ENCODE peak calls at places on chromosome 18, in nine cellular contexts. H is brain microvascular endothelial cell, X is neural progenitor cell, R is PC-3, A is WERI-Rb-1, O is astrocyte, V is HCT116, N is lung, U is Peyer's patch. E is an unnamed sample.

GRCh38 chr18:11997466-11997865 is 16.2 kb downstream of the IMPA2 start:
- DNase-seq in H (no peak), X (no peak), R (no peak), A (no peak), O (no peak), V (no peak), N (no peak), U (no peak), E (no peak)

GRCh38 chr18:78605255-78605654 is 374.4 kb upstream of the SALL3 start:
- DNase-seq in H (no peak), X (no peak), R (no peak), A (no peak), O (no peak), V (no peak), N (no peak), U (no peak), E (no peak)

GRCh38 chr18:34212511-34212910 is 12.2 kb downstream of the NOL4 start:
- DNase-seq in H (no peak), X (no peak), R (no peak), A (no peak), O (no peak), V (no peak), N (no peak), U (no peak), E (no peak)

GRCh38 chr18:28512357-28512756 is 335.4 kb upstream of the CDH2 start:
- DNase-seq in H (no peak), X (no peak), R (no peak), A (no peak), O (no peak), V (no peak), N (no peak), U (no peak), E (no peak)

GRCh38 chr18:13235981-13236380 is 17.4 kb downstream of the LDLRAD4 start:
- DNase-seq in H (no peak), X (no peak), R (no peak), A (no peak), O (no peak), V (no peak), N (no peak), U (no peak), E (no peak)

GRCh38 chr18:73043231-73044000 is 175.6 kb upstream of the NETO1 start:
- DNase-seq in H (no peak), X (no peak), R (no peak), A (peak), O (no peak), V (no peak), N (no peak), U (no peak), E (no peak)

GRCh38 chr18:11883153-11883552 is 25.0 kb downstream of the MPPE1 start:
- DNase-seq in H (no peak), X (no peak), R (peak), A (no peak), O (no peak), V (no peak), N (no peak), U (no peak), E (no peak)

GRCh38 chr18:32160547-32160946 is 29.3 kb upstream of the MEP1B start:
- DNase-seq in H (no peak), X (no peak), R (peak), A (no peak), O (no peak), V (peak), N (no peak), U (peak), E (no peak)

GRCh38 chr18:79559121-79559835 is 120.3 kb upstream of the CTDP1 start:
- DNase-seq in H (no peak), X (no peak), R (no peak), A (no peak), O (no peak), V (no peak), N (no peak), U (no peak), E (no peak)

GRCh38 chr18:24398515-24398914 is 891 bp upstream of the OSBPL1A start:
- DNase-seq in H (peak), X (peak), R (peak), A (no peak), O (peak), V (peak), N (no peak), U (no peak), E (no peak)

GRCh38 chr18:4549164-4549920 is 94.2 kb upstream of the DLGAP1 start:
- DNase-seq in H (no peak), X (no peak), R (no peak), A (no peak), O (peak), V (no peak), N (no peak), U (no peak), E (no peak)

GRCh38 chr18:60951091-60951490 is 382.1 kb upstream of the CDH20 start:
- DNase-seq in H (no peak), X (no peak), R (no peak), A (no peak), O (no peak), V (no peak), N (no peak), U (no peak), E (no peak)

GRCh38 chr18:1527805-1528204 is 623.1 kb downstream of the ADCYAP1 start:
- DNase-seq in H (no peak), X (no peak), R (no peak), A (no peak), O (no peak), V (no peak), N (no peak), U (no peak), E (no peak)

GRCh38 chr18:58302811-58303210 is 258.8 kb downstream of the NEDD4L start:
- DNase-seq in H (no peak), X (no peak), R (no peak), A (no peak), O (no peak), V (no peak), N (no peak), U (no peak), E (no peak)

GRCh38 chr18:3623769-3624545 is 174.0 kb downstream of the TGIF1 start:
- DNase-seq in H (peak), X (peak), R (peak), A (peak), O (peak), V (peak), N (peak), U (peak), E (peak)

GRCh38 chr18:8153887-8154583 is 455.2 kb upstream of the RAB12 start:
- DNase-seq in H (peak), X (no peak), R (peak), A (no peak), O (peak), V (no peak), N (no peak), U (no peak), E (peak)

GRCh38 chr18:48832961-48833700 is 117.6 kb downstream of the SMAD7 start:
- DNase-seq in H (no peak), X (peak), R (peak), A (peak), O (peak), V (peak), N (peak), U (peak), E (peak)

GRCh38 chr18:13137939-13138821 is 80.4 kb upstream of the LDLRAD4 start:
- DNase-seq in H (no peak), X (no peak), R (peak), A (no peak), O (no peak), V (no peak), N (peak), U (peak), E (no peak)

GRCh38 chr18:23945416-23946079 is 69.0 kb upstream of the TTC39C start:
- DNase-seq in H (no peak), X (no peak), R (no peak), A (no peak), O (no peak), V (no peak), N (no peak), U (no peak), E (no peak)

GRCh38 chr18:46672062-46672970 is 15.3 kb upstream of the LOXHD1 start:
- DNase-seq in H (no peak), X (no peak), R (no peak), A (no peak), O (peak), V (no peak), N (no peak), U (no peak), E (no peak)

GRCh38 chr18:51852661-51853060 is 487.3 kb upstream of the DCC start:
- DNase-seq in H (no peak), X (no peak), R (no peak), A (no peak), O (no peak), V (no peak), N (no peak), U (no peak), E (peak)

GRCh38 chr18:46754661-46755292 is 2.1 kb downstream of the ST8SIA5 start:
- DNase-seq in H (no peak), X (peak), R (no peak), A (no peak), O (no peak), V (no peak), N (no peak), U (no peak), E (no peak)

GRCh38 chr18:33820517-33821368 is 242.7 kb downstream of the ASXL3 start:
- DNase-seq in H (no peak), X (peak), R (no peak), A (peak), O (no peak), V (no peak), N (no peak), U (peak), E (no peak)

GRCh38 chr18:45330170-45330594 is 285.1 kb upstream of the SLC14A2 start:
- DNase-seq in H (no peak), X (no peak), R (no peak), A (no peak), O (peak), V (no peak), N (peak), U (no peak), E (no peak)

GRCh38 chr18:55502346-55502710 is 85.7 kb downstream of the TCF4 start:
- DNase-seq in H (no peak), X (no peak), R (no peak), A (no peak), O (peak), V (no peak), N (no peak), U (no peak), E (no peak)

GRCh38 chr18:42958353-42958752 is 157.1 kb downstream of the RIT2 start:
- DNase-seq in H (no peak), X (no peak), R (no peak), A (no peak), O (no peak), V (no peak), N (no peak), U (no peak), E (no peak)

GRCh38 chr18:63454497-63454896 is 22.3 kb upstream of the SERPINB5 start:
- DNase-seq in H (no peak), X (no peak), R (peak), A (no peak), O (no peak), V (no peak), N (no peak), U (no peak), E (no peak)

GRCh38 chr18:54926593-54927297 is 32.5 kb downstream of the CCDC68 start:
- DNase-seq in H (no peak), X (no peak), R (peak), A (no peak), O (peak), V (no peak), N (no peak), U (no peak), E (no peak)

GRCh38 chr18:10040287-10041011 is 126.6 kb downstream of the VAPA start:
- DNase-seq in H (peak), X (no peak), R (no peak), A (no peak), O (no peak), V (no peak), N (no peak), U (no peak), E (no peak)

GRCh38 chr18:77366067-77366724 is 116.5 kb downstream of the GALR1 start:
- DNase-seq in H (no peak), X (no peak), R (no peak), A (peak), O (no peak), V (no peak), N (no peak), U (no peak), E (no peak)

GRCh38 chr18:77369644-77370043 is 120.0 kb downstream of the GALR1 start:
- DNase-seq in H (no peak), X (peak), R (no peak), A (no peak), O (no peak), V (no peak), N (no peak), U (no peak), E (no peak)

GRCh38 chr18:77365667-77366066 is 116.0 kb downstream of the GALR1 start:
- DNase-seq in H (no peak), X (no peak), R (no peak), A (no peak), O (no peak), V (no peak), N (no peak), U (no peak), E (no peak)

GRCh38 chr18:77361382-77361781 is 111.7 kb downstream of the GALR1 start:
- DNase-seq in H (no peak), X (no peak), R (no peak), A (no peak), O (no peak), V (no peak), N (no peak), U (no peak), E (no peak)

GRCh38 chr18:77366725-77367641 is 117.3 kb downstream of the GALR1 start:
- DNase-seq in H (peak), X (no peak), R (peak), A (peak), O (peak), V (no peak), N (no peak), U (no peak), E (peak)
- H3K4me3 ChIP-seq in H (no peak), X (no peak), R (peak), A (peak), O (peak), V (no peak), N (no peak), U (peak), E (no peak)

GRCh38 chr18:21853020-21853419 is 112.4 kb downstream of the MIB1 start:
- DNase-seq in H (peak), X (peak), R (no peak), A (no peak), O (peak), V (no peak), N (no peak), U (no peak), E (no peak)

GRCh38 chr18:21855432-21855831 is 114.8 kb downstream of the MIB1 start:
- DNase-seq in H (no peak), X (no peak), R (no peak), A (no peak), O (no peak), V (no peak), N (no peak), U (no peak), E (no peak)

GRCh38 chr18:21853972-21854563 is 113.5 kb downstream of the MIB1 start:
- DNase-seq in H (no peak), X (no peak), R (no peak), A (no peak), O (no peak), V (no peak), N (no peak), U (no peak), E (no peak)

DNA sequence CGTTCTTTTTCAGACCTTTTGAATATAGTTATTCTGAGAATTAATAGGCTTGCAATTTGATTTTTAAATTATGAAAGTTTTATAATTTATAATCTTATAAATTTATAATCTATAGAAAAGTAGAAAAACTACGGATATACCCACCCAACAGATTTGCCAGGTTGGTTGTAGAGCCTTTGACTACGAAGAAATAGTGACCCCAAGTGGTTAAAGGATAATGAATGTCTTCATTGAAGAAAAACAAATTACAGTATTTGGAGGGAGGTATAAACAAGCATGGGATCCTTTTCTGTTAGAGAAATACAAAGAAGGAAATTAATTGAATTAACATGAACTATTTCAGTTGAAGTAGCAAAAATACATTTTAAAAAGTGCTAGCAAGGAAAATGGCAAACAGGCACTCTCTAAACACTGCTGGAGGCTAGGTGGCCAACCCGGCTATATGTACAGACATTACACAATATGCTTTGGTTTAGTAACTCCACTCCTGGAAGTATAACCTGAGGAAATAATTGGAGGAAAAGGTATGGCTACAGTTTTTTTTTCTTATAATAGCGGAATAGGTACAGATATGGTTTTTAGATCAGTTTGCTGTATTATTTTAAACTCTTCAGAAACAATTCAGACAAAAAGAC is 110.9 kb downstream of the MIB1 start:
- DNase-seq in H (no peak), X (no peak), R (peak), A (no peak), O (no peak), V (no peak), N (no peak), U (no peak), E (no peak)
- TF ChIP-seq CTCF in H (peak), X (peak), R (peak), A (no peak), O (peak), V (peak), N (no peak), U (no peak), E (peak)

DNA sequence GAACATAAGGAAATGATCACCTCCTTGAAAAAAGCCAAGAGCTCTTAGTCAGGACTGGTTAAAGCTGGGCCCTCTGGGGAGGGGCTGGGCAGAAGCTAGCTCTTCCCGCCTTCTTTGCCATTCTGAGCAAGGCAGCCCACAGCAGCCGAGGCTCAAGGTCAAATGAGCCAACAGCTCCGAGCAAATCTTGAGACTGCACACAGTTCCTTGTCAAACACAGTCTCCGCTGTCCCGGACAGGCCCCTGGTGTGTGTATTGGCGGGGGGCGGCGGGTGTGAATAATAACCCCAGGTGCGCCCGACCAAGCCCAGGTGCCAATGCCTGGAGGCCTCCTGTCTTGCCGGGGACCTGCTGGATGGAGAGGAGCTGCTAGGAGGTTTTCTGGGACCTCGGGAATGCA is 46.4 kb upstream of the ACAA2 start:
- DNase-seq in H (no peak), X (no peak), R (no peak), A (no peak), O (no peak), V (no peak), N (no peak), U (no peak), E (no peak)
- H3K4me3 ChIP-seq in H (no peak), X (no peak), R (no peak), A (no peak), O (no peak), V (no peak), N (no peak), U (no peak), E (no peak)

GRCh38 chr18:41771971-41772370 is 183.1 kb upstream of the PIK3C3 start:
- DNase-seq in H (no peak), X (no peak), R (no peak), A (no peak), O (peak), V (no peak), N (no peak), U (no peak), E (no peak)

GRCh38 chr18:41763361-41763760 is 191.7 kb upstream of the PIK3C3 start:
- DNase-seq in H (no peak), X (no peak), R (no peak), A (no peak), O (no peak), V (no peak), N (no peak), U (no peak), E (no peak)

GRCh38 chr18:41767960-41768359 is 187.1 kb upstream of the PIK3C3 start:
- DNase-seq in H (peak), X (peak), R (peak), A (peak), O (peak), V (no peak), N (no peak), U (no peak), E (no peak)
- TF ChIP-seq CTCF in H (peak), X (peak), R (peak), A (peak), O (peak), V (no peak), N (no peak), U (no peak), E (peak)

GRCh38 chr18:35252466-35252865 is 11.6 kb downstream of the ZNF397 start:
- DNase-seq in H (no peak), X (no peak), R (no peak), A (no peak), O (no peak), V (no peak), N (no peak), U (no peak), E (no peak)
- H3K4me3 ChIP-seq in H (no peak), X (no peak), R (no peak), A (no peak), O (no peak), V (no peak), N (no peak), U (no peak), E (no peak)

DNA sequence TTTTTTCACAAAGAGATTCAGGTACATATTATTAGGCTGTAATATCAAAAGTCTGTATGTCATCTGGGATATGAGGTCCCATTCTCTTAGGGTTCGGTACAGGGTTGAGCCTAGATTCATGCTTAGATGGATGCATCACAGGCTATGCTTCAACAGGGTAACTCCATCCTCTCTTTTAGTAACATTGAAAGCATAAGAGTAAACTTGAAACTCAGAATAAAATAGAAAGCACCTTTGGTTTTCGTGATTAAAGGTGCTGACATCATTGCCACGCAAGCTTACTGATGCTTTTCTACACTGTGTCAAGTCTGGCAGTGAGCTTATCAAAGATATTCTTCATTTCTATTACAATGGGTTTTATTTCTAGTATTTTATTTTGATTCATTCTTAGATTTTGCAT is 419.1 kb upstream of the DSEL start:
- DNase-seq in H (no peak), X (no peak), R (no peak), A (no peak), O (no peak), V (no peak), N (no peak), U (no peak), E (no peak)
- TF ChIP-seq CTCF in H (no peak), X (no peak), R (no peak), A (no peak), O (no peak), V (no peak), N (no peak), U (no peak), E (no peak)

GRCh38 chr18:7122376-7122775 is 4.8 kb upstream of the LAMA1 start:
- DNase-seq in H (no peak), X (no peak), R (no peak), A (no peak), O (no peak), V (no peak), N (no peak), U (no peak), E (no peak)

GRCh38 chr18:7111134-7111533 is 6.5 kb downstream of the LAMA1 start:
- DNase-seq in H (no peak), X (no peak), R (no peak), A (no peak), O (no peak), V (no peak), N (no peak), U (no peak), E (no peak)

GRCh38 chr18:7116001-7116831 is 1.4 kb downstream of the LAMA1 start:
- DNase-seq in H (peak), X (peak), R (no peak), A (no peak), O (peak), V (no peak), N (no peak), U (no peak), E (peak)

GRCh38 chr18:7117390-7118355 is at the start of gene LAMA1:
- DNase-seq in H (no peak), X (peak), R (no peak), A (peak), O (no peak), V (no peak), N (no peak), U (no peak), E (no peak)

DNA sequence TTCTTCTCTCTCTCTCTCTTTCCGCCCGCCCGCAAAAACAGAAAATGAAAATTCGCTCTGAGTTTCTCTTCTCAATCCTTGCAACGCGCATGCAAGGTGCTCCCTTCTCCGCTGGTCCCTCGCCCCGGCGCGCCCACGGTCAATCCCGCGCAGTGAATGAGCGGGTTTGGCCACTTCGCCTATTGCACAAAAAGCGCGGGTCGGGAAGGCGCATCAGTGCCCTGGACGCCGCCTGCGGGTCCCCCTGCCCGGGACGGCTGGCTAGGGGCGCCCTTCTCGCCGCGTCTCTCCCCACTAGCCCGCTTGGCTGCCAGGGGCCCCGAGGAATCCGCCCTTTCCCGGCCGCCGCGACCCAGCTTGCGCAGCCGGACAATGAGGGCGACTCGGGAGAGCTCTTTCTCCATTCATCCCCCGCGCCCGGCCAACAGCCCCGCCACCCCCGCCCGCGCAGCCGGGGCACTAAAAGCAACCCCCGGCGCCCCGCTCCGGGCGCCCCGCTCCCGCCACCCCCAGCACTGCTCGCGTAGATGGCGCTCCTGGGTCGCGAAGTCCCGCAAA is 686 bp downstream of the LAMA1 start:
- DNase-seq in H (no peak), X (peak), R (no peak), A (peak), O (no peak), V (no peak), N (no peak), U (no peak), E (no peak)
- H3K4me3 ChIP-seq in H (peak), X (peak), R (no peak), A (peak), O (peak), V (no peak), N (peak), U (peak), E (peak)

E was measured in kidney epithelial cell.